ENCODE peak calls at places on chromosomes 4 and X, in four cellular contexts. I is brain microvascular endothelial cell, K is RWPE1, L is tibial artery. V is an unnamed sample.

GRCh38 chr4:7323461-7323871 is 111.3 kb downstream of the PSAPL1 start:
- DNase-seq in K (no peak), I (no peak), L (no peak), V (no peak)

GRCh38 chr4:163681208-163681821 is 186.8 kb downstream of the TMA16 start:
- DNase-seq in L (no peak), I (no peak), K (no peak), V (peak)

GRCh38 chr4:84159767-84160166 is 339.3 kb downstream of the NKX6-1 start:
- DNase-seq in K (no peak), I (peak), L (no peak), V (no peak)

GRCh38 chrX:39883664-39884063 is 214.1 kb downstream of the BCOR start:
- DNase-seq in L (no peak), I (no peak), K (no peak), V (no peak)

GRCh38 chr4:141356936-141357335 is 136.2 kb downstream of the ZNF330 start:
- DNase-seq in L (no peak), K (no peak), I (no peak), V (no peak)

GRCh38 chr4:107863416-107863815 is 38.7 kb downstream of the SGMS2 start:
- DNase-seq in K (no peak), I (peak), L (no peak), V (no peak)

GRCh38 chr4:68572653-68573052 is 3.5 kb downstream of the UGT2B17 start:
- DNase-seq in K (no peak), I (no peak), L (no peak), V (no peak)

GRCh38 chr4:186013404-186014186 is 55.4 kb upstream of the TLR3 start:
- DNase-seq in L (no peak), I (no peak), K (no peak), V (no peak)

GRCh38 chrX:115690554-115691216 is 129.7 kb downstream of the PLS3 start:
- DNase-seq in I (peak), L (peak), K (peak), V (peak)

GRCh38 chr4:90292438-90292837 is 165.2 kb downstream of the CCSER1 start:
- DNase-seq in L (no peak), K (no peak), I (no peak), V (no peak)

GRCh38 chr4:105710678-105711077 is 2.1 kb downstream of the GSTCD start:
- DNase-seq in I (no peak), L (no peak), K (no peak), V (no peak)

GRCh38 chr4:148737071-148737470 is 294.9 kb upstream of the NR3C2 start:
- DNase-seq in I (no peak), K (no peak), L (no peak), V (no peak)

GRCh38 chr4:105139646-105140045 is 7.0 kb upstream of the TET2 start:
- DNase-seq in I (no peak), L (no peak), K (no peak), V (peak)

GRCh38 chr4:113835005-113835404 is 73.5 kb upstream of the CAMK2D start:
- DNase-seq in K (no peak), I (peak), L (no peak), V (peak)

GRCh38 chr4:156378053-156378665 is 424.5 kb upstream of the CTSO start:
- DNase-seq in K (peak), L (no peak), I (peak), V (peak)

GRCh38 chr4:25883565-25883964 is 20.8 kb upstream of the SEL1L3 start:
- DNase-seq in L (no peak), K (no peak), I (no peak), V (no peak)

GRCh38 chr4:123746981-123747380 is 350.4 kb downstream of the SPRY1 start:
- DNase-seq in L (no peak), I (peak), K (no peak), V (peak)

GRCh38 chr4:16450724-16451123 is 224.5 kb upstream of the TAPT1 start:
- DNase-seq in I (no peak), K (no peak), L (no peak), V (peak)

GRCh38 chrX:155535866-155536265 is 76.9 kb downstream of the TMLHE start:
- DNase-seq in L (no peak), K (peak), I (no peak), V (no peak)

GRCh38 chr4:81499840-81500239 is 28.1 kb upstream of the RASGEF1B start:
- DNase-seq in L (no peak), K (no peak), I (no peak), V (no peak)

GRCh38 chrX:33970028-33970932 is 161.8 kb downstream of the FAM47A start:
- DNase-seq in L (no peak), I (no peak), K (no peak), V (no peak)

GRCh38 chrX:38898261-38898660 is 97.0 kb downstream of the MID1IP1 start:
- DNase-seq in K (no peak), I (no peak), L (no peak), V (no peak)

GRCh38 chr4:137000432-137000831 is 531.9 kb downstream of the PCDH18 start:
- DNase-seq in I (no peak), K (no peak), L (no peak), V (no peak)

GRCh38 chr4:181261279-181261678 is 981.9 kb upstream of the TENM3 start:
- DNase-seq in L (no peak), K (no peak), I (peak), V (no peak)

GRCh38 chr4:56464581-56464980 is 2.8 kb upstream of the SRP72 start:
- DNase-seq in K (no peak), L (no peak), I (no peak), V (no peak)

DNA sequence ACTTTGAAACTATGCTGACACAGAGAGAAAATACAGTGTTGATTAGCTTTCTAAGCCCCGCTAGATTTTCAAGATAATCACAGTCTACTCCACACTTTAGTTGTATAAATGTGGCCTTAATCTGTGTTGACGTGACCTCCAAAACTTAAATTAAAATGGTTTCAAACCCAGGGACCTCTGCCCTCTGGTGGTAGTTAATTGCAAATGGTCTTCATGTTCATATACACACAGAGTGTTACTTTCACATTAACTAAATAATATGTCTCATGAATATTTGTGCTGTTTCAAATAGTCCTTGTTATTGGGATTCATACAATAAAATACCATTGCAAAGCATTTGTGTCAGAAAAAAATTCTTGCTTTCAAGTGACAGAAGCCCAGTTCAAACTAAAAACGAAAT is 64.3 kb downstream of the TASL start:
- DNase-seq in I (no peak), K (no peak), L (no peak), V (peak)
- TF ChIP-seq CTCF in I (peak), K (peak), L (no peak), V (peak)

GRCh38 chrX:135000516-135000915 is 9.7 kb downstream of the SMIM10 start:
- DNase-seq in I (no peak), K (no peak), L (no peak), V (peak)

GRCh38 chrX:135003876-135004623 is 13.3 kb downstream of the SMIM10 start:
- DNase-seq in K (peak), I (peak), L (peak), V (peak)

GRCh38 chrX:134998246-134998645 is 7.5 kb downstream of the SMIM10 start:
- DNase-seq in K (no peak), L (no peak), I (no peak), V (no peak)

GRCh38 chrX:134999469-134999868 is 8.7 kb downstream of the SMIM10 start:
- DNase-seq in K (peak), L (no peak), I (no peak), V (peak)
- TF ChIP-seq CTCF in K (peak), L (peak), I (peak), V (peak)

GRCh38 chr4:15004701-15005301 is 2.5 kb downstream of the CPEB2 start:
- DNase-seq in I (peak), K (peak), L (peak), V (peak)

GRCh38 chr4:15003891-15004700 is 1.8 kb downstream of the CPEB2 start:
- DNase-seq in L (peak), I (no peak), K (peak), V (no peak)

GRCh38 chr4:15007201-15007600 is 4.9 kb downstream of the CPEB2 start:
- DNase-seq in L (no peak), I (no peak), K (no peak), V (no peak)

GRCh38 chr4:15005474-15006115 is 3.3 kb downstream of the CPEB2 start:
- DNase-seq in I (no peak), K (no peak), L (no peak), V (no peak)

DNA sequence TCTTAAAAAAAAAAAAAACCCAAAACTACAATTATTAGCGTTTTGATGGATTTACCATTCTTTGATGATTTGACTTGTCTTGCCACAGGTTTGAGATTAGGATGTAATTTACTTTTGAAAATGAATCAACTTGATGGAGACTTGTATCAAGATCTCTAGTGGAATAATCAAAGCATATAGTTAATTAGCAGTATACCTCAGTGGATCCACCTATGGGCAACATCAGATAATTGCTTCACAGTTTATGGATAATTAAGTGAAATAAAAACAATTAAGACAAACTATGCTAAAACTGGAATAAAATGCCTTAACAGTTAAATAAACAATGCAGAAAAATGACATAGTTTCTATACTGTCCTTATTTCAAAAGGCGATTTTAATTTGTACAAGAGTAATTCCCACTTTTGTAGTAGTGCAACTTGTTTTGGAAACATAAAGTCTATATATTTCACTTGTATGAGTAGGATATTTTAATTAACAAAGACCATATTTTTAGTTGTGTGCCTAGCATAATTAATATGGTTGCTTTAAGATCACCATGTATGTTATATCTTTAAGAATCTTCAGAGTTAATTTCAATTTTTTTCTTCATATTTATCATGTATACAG is 4.2 kb downstream of the CPEB2 start:
- DNase-seq in I (no peak), L (no peak), K (peak), V (no peak)
- TF ChIP-seq CTCF in I (peak), L (peak), K (peak), V (peak)

DNA sequence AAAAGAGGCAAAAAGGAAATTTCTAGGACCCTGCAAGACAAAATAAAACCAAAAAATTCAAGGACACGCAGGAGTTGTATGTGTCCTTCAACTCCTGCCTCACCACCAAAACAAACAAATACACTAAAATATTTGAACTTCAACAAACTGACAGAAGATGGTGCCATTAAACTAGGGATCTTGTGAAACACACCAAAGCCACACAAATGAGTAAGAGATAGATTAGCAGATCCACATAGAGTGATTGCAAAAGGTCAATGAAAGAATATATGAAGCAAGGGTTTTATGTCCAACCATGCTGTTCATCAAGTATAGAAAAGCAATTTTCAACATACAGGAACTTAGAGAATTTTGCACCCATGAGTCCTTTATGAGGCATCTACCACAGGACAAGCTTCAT is 40.1 kb upstream of the SCML1 start:
- DNase-seq in L (no peak), K (no peak), I (no peak), V (peak)
- TF ChIP-seq CTCF in L (no peak), K (no peak), I (no peak), V (no peak)